ENCODE peak calls at places on chromosomes 16 and 17, in five cellular contexts. D is body of pancreas, Q is left ventricle myocardium inferior, M is fibroblast of lung, X is suprapubic skin. F is an unnamed sample.
A peak's percentile ranks its signal among the peaks of the same experiment; 100 is the strongest.

GRCh38 chr16:87855852-87856715 is 13.2 kb downstream of the SLC7A5 start:
- DNase-seq in D (peak; percentile 60), Q (peak; percentile 60), M (peak; percentile 56), X (no peak), F (no peak)

GRCh38 chr17:10621397-10621796 is 35.7 kb downstream of the MYH3 start:
- DNase-seq in D (no peak), Q (no peak), M (no peak), X (no peak), F (no peak)

GRCh38 chr16:27432600-27432957 is 30.6 kb downstream of the IL21R start:
- DNase-seq in D (no peak), Q (no peak), M (peak; percentile 37), X (peak; percentile 3), F (peak; percentile 66)

GRCh38 chr16:88768041-88768876 is 16.8 kb downstream of the PIEZO1 start:
- DNase-seq in D (peak; percentile 73), Q (no peak), M (peak; percentile 87), X (no peak), F (no peak)

GRCh38 chr17:77771145-77771544 is 187.4 kb upstream of the TNRC6C start:
- DNase-seq in D (no peak), Q (no peak), M (no peak), X (no peak), F (no peak)

GRCh38 chr17:4777969-4778760 is 6.5 kb downstream of the TM4SF5 start:
- DNase-seq in D (no peak), Q (no peak), M (no peak), X (no peak), F (no peak)

GRCh38 chr16:57732011-57732410 is 3.6 kb upstream of the KATNB1 start:
- DNase-seq in D (no peak), Q (no peak), M (peak; percentile 74), X (no peak), F (no peak)

GRCh38 chr17:37802712-37803416 is 58.0 kb upstream of the HNF1B start:
- DNase-seq in D (peak; percentile 42), Q (no peak), M (peak; percentile 63), X (no peak), F (no peak)

GRCh38 chr17:15291674-15292361 is 26.7 kb upstream of the PMP22 start:
- DNase-seq in D (no peak), Q (peak; percentile 22), M (peak; percentile 41), X (no peak), F (no peak)

GRCh38 chr17:66508896-66509843 is 206.8 kb downstream of the PRKCA start:
- DNase-seq in D (peak; percentile 77), Q (no peak), M (peak; percentile 74), X (no peak), F (no peak)

GRCh38 chr16:23257682-23258081 is 44.4 kb upstream of the SCNN1B start:
- DNase-seq in D (no peak), Q (no peak), M (no peak), X (no peak), F (no peak)

GRCh38 chr16:85638248-85638647 is 25.1 kb downstream of the GSE1 start:
- DNase-seq in D (no peak), Q (no peak), M (no peak), X (no peak), F (no peak)

GRCh38 chr16:85637808-85638186 is 24.7 kb downstream of the GSE1 start:
- DNase-seq in D (peak; percentile 80), Q (peak; percentile 48), M (no peak), X (no peak), F (no peak)

GRCh38 chr16:85635545-85636140 is 22.5 kb downstream of the GSE1 start:
- DNase-seq in D (peak; percentile 91), Q (no peak), M (no peak), X (no peak), F (no peak)

GRCh38 chr16:85636234-85636812 is 23.2 kb downstream of the GSE1 start:
- DNase-seq in D (no peak), Q (no peak), M (no peak), X (no peak), F (no peak)

GRCh38 chr16:85637061-85637807 is 24.1 kb downstream of the GSE1 start:
- DNase-seq in D (no peak), Q (no peak), M (no peak), X (no peak), F (no peak)
- H3K4me1 ChIP-seq in D (peaks cover 100% of the 10 kb centered on the region), Q (peaks cover 71% of the 10 kb centered on the region), M (no peaks in the 10 kb centered on the region), X (peaks cover 70% of the 10 kb centered on the region), F (peaks cover 21% of the 10 kb centered on the region)

DNA sequence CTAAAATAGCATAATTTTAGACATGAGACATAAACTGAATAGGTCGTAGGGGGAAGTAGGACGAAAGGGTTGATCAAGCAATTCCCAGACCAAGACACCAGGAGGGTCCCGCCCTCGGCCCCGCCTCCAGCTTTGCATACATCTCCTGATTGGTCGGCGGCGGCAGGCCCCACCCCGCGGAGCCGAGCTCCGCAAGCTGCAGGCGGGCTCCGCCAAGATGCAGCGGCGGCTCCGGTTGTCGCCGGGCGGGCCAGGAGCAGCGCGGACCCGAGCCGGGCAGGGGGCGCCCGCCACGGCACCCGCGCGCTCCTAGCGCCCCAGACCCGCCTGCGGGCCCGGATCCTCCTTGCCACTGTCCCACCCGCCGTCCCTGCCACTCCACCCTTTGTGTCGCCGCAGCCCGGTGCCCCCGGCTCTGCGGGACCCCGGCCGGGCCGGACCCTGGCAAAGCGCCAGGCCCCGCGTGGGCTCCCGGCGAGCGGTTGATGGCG is at the start of gene CDR2L:
- DNase-seq in D (peak; percentile 99), Q (peak; percentile 98), M (peak; percentile 90), X (peak; percentile 98), F (peak; percentile 99)
- H3K4me3 ChIP-seq in D (peak within 1 kb of the TSS; percentile 3), Q (peak within 1 kb of the TSS; percentile 80), M (peak within 1 kb of the TSS; percentile 63), X (peak within 1 kb of the TSS; percentile 90), F (peak within 1 kb of the TSS; percentile 88)

GRCh38 chr16:67464565-67464964 is 16.4 kb downstream of the ATP6V0D1 start:
- DNase-seq in D (no peak), Q (no peak), M (no peak), X (no peak), F (no peak)

GRCh38 chr16:67462279-67462655 is 18.7 kb downstream of the ATP6V0D1 start:
- DNase-seq in D (no peak), Q (no peak), M (no peak), X (no peak), F (no peak)

GRCh38 chr16:67463059-67463458 is 17.9 kb downstream of the ATP6V0D1 start:
- DNase-seq in D (no peak), Q (no peak), M (no peak), X (no peak), F (no peak)

GRCh38 chr16:67461600-67462278 is 19.2 kb downstream of the ATP6V0D1 start:
- DNase-seq in D (peak; percentile 65), Q (no peak), M (no peak), X (no peak), F (no peak)

DNA sequence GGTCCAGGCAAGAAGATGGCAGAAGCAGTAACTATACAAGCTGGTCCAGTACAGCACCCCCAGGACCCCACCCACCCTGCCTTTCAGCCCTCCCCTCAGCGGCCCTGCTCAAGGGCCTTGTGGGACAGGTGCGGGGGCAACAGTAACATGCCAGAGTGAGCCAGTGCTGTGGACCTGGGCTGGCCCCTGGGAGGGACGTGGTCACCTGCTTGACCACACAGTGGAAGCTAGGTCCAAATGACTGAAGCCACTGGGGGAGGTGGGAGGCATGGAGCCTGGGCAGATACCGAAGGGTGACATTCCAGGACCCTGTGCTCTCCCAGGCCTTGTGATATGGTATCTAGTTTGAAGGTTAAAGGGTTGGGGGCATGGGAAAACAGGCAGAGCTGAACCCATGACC is 17.3 kb downstream of the ATP6V0D1 start:
- DNase-seq in D (no peak), Q (no peak), M (no peak), X (no peak), F (no peak)
- H3K4me1 ChIP-seq in D (peaks cover 75% of the 10 kb centered on the region), Q (peaks cover 87% of the 10 kb centered on the region), M (peaks cover 18% of the 10 kb centered on the region), X (peaks cover 80% of the 10 kb centered on the region), F (peaks cover 78% of the 10 kb centered on the region)

GRCh38 chr16:229731-230281 is 557 bp upstream of the LUC7L start:
- DNase-seq in D (no peak), Q (no peak), M (no peak), X (no peak), F (no peak)
- H3K4me3 ChIP-seq in D (no peak overlapping the region), Q (peak overlapping the region; percentile 92), M (peak overlapping the region; percentile 98), X (peak overlapping the region; percentile 74), F (peak overlapping the region; percentile 89)

GRCh38 chr17:1373710-1374237 is 26.2 kb downstream of the YWHAE start:
- DNase-seq in D (no peak), Q (no peak), M (no peak), X (no peak), F (no peak)
- H3K4me1 ChIP-seq in D (peaks cover 65% of the 10 kb centered on the region), Q (peaks cover 100% of the 10 kb centered on the region), M (peaks cover 10% of the 10 kb centered on the region), X (peaks cover 64% of the 10 kb centered on the region), F (peaks cover 100% of the 10 kb centered on the region)

F was measured in esophagus muscularis mucosa.